ENCODE peak calls at places on chromosomes 3 and 15, in ten cellular contexts. One of them, this sample, is unnamed.

GRCh38 chr3:54215521-54215920 is 93.2 kb downstream of the CACNA2D3 start:
- DNase-seq in activated CD4-positive, CD25-positive, alpha-beta regulatory T cell: no peak
- DNase-seq in NCI-H1092 treated with DMSO at 0.1 percent for 48 hours: no peak
- DNase-seq in hepatocyte: no peak
- DNase-seq in occipital lobe: no peak
- DNase-seq in ELF-1: no peak
- DNase-seq in GM13977: no peak
- DNase-seq in HT-29: no peak
- DNase-seq in OCI-M1: no peak
- DNase-seq in HuH-7.5: no peak
- DNase-seq in this sample: no peak

GRCh38 chr3:120102674-120103073 is 8.4 kb upstream of the GSK3B start:
- DNase-seq in occipital lobe: no peak
- DNase-seq in GM13977: no peak
- DNase-seq in HT-29: no peak
- DNase-seq in HuH-7.5: no peak
- DNase-seq in OCI-M1: no peak
- DNase-seq in activated CD4-positive, CD25-positive, alpha-beta regulatory T cell: no peak
- DNase-seq in ELF-1: no peak
- DNase-seq in hepatocyte: no peak
- DNase-seq in NCI-H1092 treated with DMSO at 0.1 percent for 48 hours: peak; percentile 12
- DNase-seq in this sample: no peak

GRCh38 chr3:163572856-163573255 is 1505.4 kb downstream of the SI start:
- DNase-seq in NCI-H1092 treated with DMSO at 0.1 percent for 48 hours: no peak
- DNase-seq in OCI-M1: no peak
- DNase-seq in HuH-7.5: no peak
- DNase-seq in GM13977: no peak
- DNase-seq in ELF-1: no peak
- DNase-seq in HT-29: no peak
- DNase-seq in occipital lobe: no peak
- DNase-seq in hepatocyte: no peak
- DNase-seq in activated CD4-positive, CD25-positive, alpha-beta regulatory T cell: no peak
- DNase-seq in this sample: no peak

GRCh38 chr15:45729146-45729545 is 94.3 kb downstream of the SQOR start:
- DNase-seq in NCI-H1092 treated with DMSO at 0.1 percent for 48 hours: no peak
- DNase-seq in HuH-7.5: no peak
- DNase-seq in ELF-1: peak; percentile 28
- DNase-seq in OCI-M1: no peak
- DNase-seq in activated CD4-positive, CD25-positive, alpha-beta regulatory T cell: no peak
- DNase-seq in HT-29: no peak
- DNase-seq in occipital lobe: no peak
- DNase-seq in hepatocyte: no peak
- DNase-seq in GM13977: no peak
- DNase-seq in this sample: no peak

GRCh38 chr3:194806991-194807685 is 121.5 kb downstream of the FAM43A start:
- DNase-seq in OCI-M1: no peak
- DNase-seq in occipital lobe: no peak
- DNase-seq in NCI-H1092 treated with DMSO at 0.1 percent for 48 hours: no peak
- DNase-seq in HuH-7.5: no peak
- DNase-seq in GM13977: no peak
- DNase-seq in ELF-1: no peak
- DNase-seq in hepatocyte: peak; percentile 20
- DNase-seq in activated CD4-positive, CD25-positive, alpha-beta regulatory T cell: no peak
- DNase-seq in HT-29: no peak
- DNase-seq in this sample: no peak

GRCh38 chr3:196967412-196968232 is 1.0 kb downstream of the PIGZ start:
- DNase-seq in NCI-H1092 treated with DMSO at 0.1 percent for 48 hours: no peak
- DNase-seq in hepatocyte: no peak
- DNase-seq in ELF-1: no peak
- DNase-seq in HuH-7.5: no peak
- DNase-seq in HT-29: no peak
- DNase-seq in occipital lobe: no peak
- DNase-seq in activated CD4-positive, CD25-positive, alpha-beta regulatory T cell: no peak
- DNase-seq in OCI-M1: no peak
- DNase-seq in GM13977: no peak
- DNase-seq in this sample: no peak

GRCh38 chr3:123678108-123678511 is 93.3 kb upstream of the HACD2 start:
- DNase-seq in OCI-M1: no peak
- DNase-seq in ELF-1: peak; percentile 19
- DNase-seq in occipital lobe: no peak
- DNase-seq in HuH-7.5: no peak
- DNase-seq in activated CD4-positive, CD25-positive, alpha-beta regulatory T cell: no peak
- DNase-seq in HT-29: peak; percentile 29
- DNase-seq in GM13977: no peak
- DNase-seq in hepatocyte: no peak
- DNase-seq in NCI-H1092 treated with DMSO at 0.1 percent for 48 hours: no peak
- DNase-seq in this sample: no peak

GRCh38 chr15:47398594-47398993 is 318.7 kb upstream of the SEMA6D start:
- DNase-seq in hepatocyte: no peak
- DNase-seq in OCI-M1: no peak
- DNase-seq in HuH-7.5: no peak
- DNase-seq in NCI-H1092 treated with DMSO at 0.1 percent for 48 hours: no peak
- DNase-seq in occipital lobe: no peak
- DNase-seq in ELF-1: no peak
- DNase-seq in GM13977: no peak
- DNase-seq in activated CD4-positive, CD25-positive, alpha-beta regulatory T cell: no peak
- DNase-seq in HT-29: no peak
- DNase-seq in this sample: no peak

GRCh38 chr3:129047553-129047839 is 13.1 kb upstream of the GP9 start:
- DNase-seq in GM13977: no peak
- DNase-seq in HuH-7.5: no peak
- DNase-seq in OCI-M1: no peak
- DNase-seq in activated CD4-positive, CD25-positive, alpha-beta regulatory T cell: no peak
- DNase-seq in hepatocyte: no peak
- DNase-seq in NCI-H1092 treated with DMSO at 0.1 percent for 48 hours: no peak
- DNase-seq in HT-29: no peak
- DNase-seq in occipital lobe: no peak
- DNase-seq in ELF-1: no peak
- DNase-seq in this sample: no peak

GRCh38 chr3:126730376-126730775 is 26.3 kb downstream of the CHCHD6 start:
- DNase-seq in activated CD4-positive, CD25-positive, alpha-beta regulatory T cell: no peak
- DNase-seq in NCI-H1092 treated with DMSO at 0.1 percent for 48 hours: no peak
- DNase-seq in GM13977: no peak
- DNase-seq in occipital lobe: no peak
- DNase-seq in HuH-7.5: no peak
- DNase-seq in OCI-M1: no peak
- DNase-seq in hepatocyte: no peak
- DNase-seq in ELF-1: no peak
- DNase-seq in HT-29: no peak
- DNase-seq in this sample: no peak